ENCODE peak calls at places on chromosomes 6 and 20, in ten cellular contexts. One of them, this sample, is unnamed.

GRCh38 chr6:12939314-12939713 is 222.7 kb downstream of the PHACTR1 start:
- DNase-seq in psoas muscle: no peak
- DNase-seq in ovary: no peak
- DNase-seq in D721Med: no peak
- DNase-seq in activated T-cell treated with anti-CD3 and anti-CD28 coated beads, Interleukin-2, amount 50 U/mL, for 72 hours: no peak
- DNase-seq in HFFc6: no peak
- DNase-seq in GM04504: no peak
- DNase-seq in head of caudate nucleus: no peak
- DNase-seq in iris pigment epithelial cell: no peak
- DNase-seq in cardiac septum: no peak
- DNase-seq in this sample: no peak

GRCh38 chr6:136772685-136773472 is 19.4 kb downstream of the MAP3K5 start:
- DNase-seq in GM04504: no peak
- DNase-seq in HFFc6: no peak
- DNase-seq in psoas muscle: no peak
- DNase-seq in cardiac septum: no peak
- DNase-seq in head of caudate nucleus: no peak
- DNase-seq in ovary: no peak
- DNase-seq in D721Med: no peak
- DNase-seq in activated T-cell treated with anti-CD3 and anti-CD28 coated beads, Interleukin-2, amount 50 U/mL, for 72 hours: no peak
- DNase-seq in iris pigment epithelial cell: no peak
- DNase-seq in this sample: no peak

GRCh38 chr6:130240232-130240631 is 17.5 kb upstream of the SAMD3 start:
- DNase-seq in head of caudate nucleus: no peak
- DNase-seq in iris pigment epithelial cell: peak; percentile 82
- DNase-seq in cardiac septum: no peak
- DNase-seq in HFFc6: peak; percentile 68
- DNase-seq in psoas muscle: no peak
- DNase-seq in ovary: no peak
- DNase-seq in D721Med: no peak
- DNase-seq in GM04504: peak; percentile 64
- DNase-seq in activated T-cell treated with anti-CD3 and anti-CD28 coated beads, Interleukin-2, amount 50 U/mL, for 72 hours: no peak
- DNase-seq in this sample: no peak

GRCh38 chr6:143758551-143758950 is 80.8 kb downstream of the PHACTR2 start:
- DNase-seq in iris pigment epithelial cell: no peak
- DNase-seq in D721Med: no peak
- DNase-seq in GM04504: no peak
- DNase-seq in HFFc6: no peak
- DNase-seq in ovary: no peak
- DNase-seq in head of caudate nucleus: no peak
- DNase-seq in psoas muscle: no peak
- DNase-seq in cardiac septum: no peak
- DNase-seq in activated T-cell treated with anti-CD3 and anti-CD28 coated beads, Interleukin-2, amount 50 U/mL, for 72 hours: no peak
- DNase-seq in this sample: no peak

GRCh38 chr20:53643031-53643832 is 49.6 kb upstream of the ZNF217 start:
- DNase-seq in psoas muscle: no peak
- DNase-seq in iris pigment epithelial cell: peak; percentile 89
- DNase-seq in activated T-cell treated with anti-CD3 and anti-CD28 coated beads, Interleukin-2, amount 50 U/mL, for 72 hours: peak; percentile 73
- DNase-seq in HFFc6: peak; percentile 77
- DNase-seq in cardiac septum: peak; percentile 79
- DNase-seq in GM04504: peak; percentile 74
- DNase-seq in D721Med: no peak
- DNase-seq in head of caudate nucleus: no peak
- DNase-seq in ovary: no peak
- DNase-seq in this sample: no peak

GRCh38 chr6:150324044-150324443 is 44.8 kb upstream of the IYD start:
- DNase-seq in head of caudate nucleus: no peak
- DNase-seq in activated T-cell treated with anti-CD3 and anti-CD28 coated beads, Interleukin-2, amount 50 U/mL, for 72 hours: no peak
- DNase-seq in GM04504: no peak
- DNase-seq in psoas muscle: no peak
- DNase-seq in HFFc6: no peak
- DNase-seq in cardiac septum: no peak
- DNase-seq in D721Med: no peak
- DNase-seq in ovary: no peak
- DNase-seq in iris pigment epithelial cell: no peak
- DNase-seq in this sample: no peak

GRCh38 chr6:150494236-150494635 is 105.4 kb upstream of the PLEKHG1 start:
- DNase-seq in cardiac septum: no peak
- DNase-seq in HFFc6: no peak
- DNase-seq in GM04504: no peak
- DNase-seq in psoas muscle: peak; percentile 82
- DNase-seq in ovary: no peak
- DNase-seq in D721Med: no peak
- DNase-seq in iris pigment epithelial cell: no peak
- DNase-seq in activated T-cell treated with anti-CD3 and anti-CD28 coated beads, Interleukin-2, amount 50 U/mL, for 72 hours: no peak
- DNase-seq in head of caudate nucleus: no peak
- DNase-seq in this sample: peak; percentile 82

GRCh38 chr20:62666736-62667529 is 24.6 kb downstream of the SLCO4A1 start:
- DNase-seq in D721Med: no peak
- DNase-seq in HFFc6: no peak
- DNase-seq in head of caudate nucleus: peak; percentile 73
- DNase-seq in psoas muscle: peak; percentile 70
- DNase-seq in iris pigment epithelial cell: no peak
- DNase-seq in activated T-cell treated with anti-CD3 and anti-CD28 coated beads, Interleukin-2, amount 50 U/mL, for 72 hours: no peak
- DNase-seq in GM04504: no peak
- DNase-seq in ovary: no peak
- DNase-seq in cardiac septum: no peak
- DNase-seq in this sample: no peak

GRCh38 chr20:38779247-38780097 is 26.0 kb upstream of the PPP1R16B start:
- DNase-seq in head of caudate nucleus: no peak
- DNase-seq in D721Med: no peak
- DNase-seq in ovary: no peak
- DNase-seq in psoas muscle: no peak
- DNase-seq in iris pigment epithelial cell: no peak
- DNase-seq in cardiac septum: no peak
- DNase-seq in GM04504: no peak
- DNase-seq in HFFc6: no peak
- DNase-seq in activated T-cell treated with anti-CD3 and anti-CD28 coated beads, Interleukin-2, amount 50 U/mL, for 72 hours: no peak
- DNase-seq in this sample: no peak

GRCh38 chr20:57941572-57942381 is 232.0 kb upstream of the PMEPA1 start:
- DNase-seq in psoas muscle: no peak
- DNase-seq in head of caudate nucleus: no peak
- DNase-seq in HFFc6: no peak
- DNase-seq in iris pigment epithelial cell: no peak
- DNase-seq in D721Med: no peak
- DNase-seq in activated T-cell treated with anti-CD3 and anti-CD28 coated beads, Interleukin-2, amount 50 U/mL, for 72 hours: no peak
- DNase-seq in GM04504: no peak
- DNase-seq in ovary: peak; percentile 17
- DNase-seq in cardiac septum: no peak
- DNase-seq in this sample: no peak

GRCh38 chr20:59082981-59083380 is 40.4 kb upstream of the PRELID3B start:
- DNase-seq in GM04504: peak; percentile 22
- DNase-seq in activated T-cell treated with anti-CD3 and anti-CD28 coated beads, Interleukin-2, amount 50 U/mL, for 72 hours: no peak
- DNase-seq in iris pigment epithelial cell: peak; percentile 24
- DNase-seq in head of caudate nucleus: no peak
- DNase-seq in HFFc6: peak; percentile 89
- DNase-seq in psoas muscle: no peak
- DNase-seq in ovary: no peak
- DNase-seq in D721Med: no peak
- DNase-seq in cardiac septum: no peak
- DNase-seq in this sample: no peak

GRCh38 chr6:133183691-133184090 is 57.5 kb upstream of the EYA4 start:
- DNase-seq in cardiac septum: no peak
- DNase-seq in D721Med: no peak
- DNase-seq in GM04504: no peak
- DNase-seq in psoas muscle: no peak
- DNase-seq in iris pigment epithelial cell: no peak
- DNase-seq in ovary: no peak
- DNase-seq in head of caudate nucleus: no peak
- DNase-seq in HFFc6: no peak
- DNase-seq in activated T-cell treated with anti-CD3 and anti-CD28 coated beads, Interleukin-2, amount 50 U/mL, for 72 hours: no peak
- DNase-seq in this sample: no peak